ENCODE peak calls at places on chromosomes 6 and 20, in nine cellular contexts. Q, M, D, G, Z, C, H, F and W are unnamed samples.

GRCh38 chr20:39605908-39606307 is 643.8 kb downstream of the DHX35 start:
- DNase-seq in G (no peak), C (no peak), M (no peak), H (no peak), Q (no peak), F (no peak), Z (no peak), D (no peak), W (no peak)

GRCh38 chr20:16569218-16570153 is 3.8 kb downstream of the KIF16B start:
- DNase-seq in F (no peak), C (no peak), Q (no peak), H (no peak), D (no peak), Z (no peak), G (no peak), M (no peak), W (no peak)

GRCh38 chr20:47699804-47700203 is 85.5 kb downstream of the SULF2 start:
- DNase-seq in Z (no peak), H (no peak), D (no peak), C (no peak), M (no peak), Q (no peak), G (no peak), F (no peak), W (no peak)

GRCh38 chr6:57173886-57174510 is 1.9 kb downstream of the BAG2 start:
- DNase-seq in M (peak; percentile 58), H (peak; percentile 67), Z (peak; percentile 77), D (peak; percentile 74), F (no peak), C (no peak), G (no peak), Q (peak; percentile 78), W (peak; percentile 53)

GRCh38 chr6:136952714-136953260 is 30.7 kb downstream of the SLC35D3 start:
- DNase-seq in D (no peak), Q (no peak), G (no peak), M (no peak), F (peak; percentile 42), C (no peak), H (no peak), Z (no peak), W (no peak)

GRCh38 chr6:3610896-3611295 is 140.6 kb downstream of the PXDC1 start:
- DNase-seq in D (no peak), Z (no peak), Q (peak; percentile 6), G (peak; percentile 11), C (no peak), H (no peak), F (no peak), M (no peak), W (no peak)

GRCh38 chr6:88899569-88900316 is 63.7 kb downstream of the RNGTT start:
- DNase-seq in D (peak; percentile 2), Q (no peak), G (no peak), C (no peak), M (no peak), Z (peak; percentile 3), H (no peak), F (no peak), W (no peak)

GRCh38 chr20:11847827-11848226 is 69.9 kb upstream of the BTBD3 start:
- DNase-seq in C (no peak), G (no peak), F (peak; percentile 68), Q (no peak), D (no peak), H (no peak), Z (peak; percentile 89), M (no peak), W (no peak)

GRCh38 chr6:44312901-44313788 is at the start of gene AARS2:
- DNase-seq in D (peak; percentile 81), H (peak; percentile 65), C (peak; percentile 89), Q (peak; percentile 75), F (peak; percentile 82), M (peak; percentile 87), G (peak; percentile 93), Z (peak; percentile 89), W (peak; percentile 77)

GRCh38 chr6:62891065-62891647 is 320.1 kb upstream of the FKBP1C start:
- DNase-seq in Z (peak; percentile 25), H (no peak), Q (peak; percentile 0), C (no peak), D (peak; percentile 33), F (peak; percentile 47), G (no peak), M (no peak), W (peak; percentile 40)

GRCh38 chr6:88077305-88077704 is 29.7 kb downstream of the SPACA1 start:
- DNase-seq in D (no peak), G (no peak), H (no peak), F (no peak), Z (no peak), M (no peak), C (no peak), Q (no peak), W (no peak)

GRCh38 chr6:87315071-87315470 is 7.3 kb upstream of the SMIM8 start:
- DNase-seq in H (no peak), F (no peak), G (no peak), Q (no peak), D (no peak), Z (no peak), C (no peak), M (no peak), W (no peak)

GRCh38 chr6:9543649-9544048 is 871.2 kb downstream of the TFAP2A start:
- DNase-seq in C (no peak), G (no peak), H (no peak), Q (no peak), D (peak; percentile 6), Z (no peak), M (no peak), F (no peak), W (no peak)

GRCh38 chr6:43916924-43917877 is 147.2 kb downstream of the VEGFA start:
- DNase-seq in M (no peak), Z (no peak), F (no peak), D (no peak), G (no peak), H (no peak), Q (peak; percentile 78), C (no peak), W (no peak)

GRCh38 chr6:90086517-90086916 is 192.2 kb downstream of the GJA10 start:
- DNase-seq in Z (peak; percentile 90), M (no peak), G (no peak), H (no peak), C (no peak), D (peak; percentile 2), Q (peak; percentile 66), F (no peak), W (peak; percentile 18)

GRCh38 chr6:130070747-130071146 is 52.4 kb downstream of the L3MBTL3 start:
- DNase-seq in M (no peak), Q (no peak), D (no peak), C (no peak), F (no peak), H (no peak), Z (no peak), G (no peak), W (no peak)